ENCODE peak calls at places on chromosomes 7 and 10, in ten cellular contexts. One of them, this sample, is unnamed.

GRCh38 chr7:35797311-35797710 is 3.5 kb upstream of the SEPTIN7 start:
- DNase-seq in mesenchymal stem cell: no peak
- DNase-seq in fibroblast of lung: no peak
- DNase-seq in HepG2: no peak
- DNase-seq in GM23248: no peak
- DNase-seq in breast epithelium: no peak
- DNase-seq in neural progenitor cell: no peak
- DNase-seq in transverse colon: no peak
- DNase-seq in Caco-2: no peak
- DNase-seq in heart right ventricle: no peak
- DNase-seq in this sample: no peak

GRCh38 chr7:39621261-39621660 is 2.1 kb upstream of the RALA start:
- DNase-seq in heart right ventricle: no peak
- DNase-seq in breast epithelium: no peak
- DNase-seq in HepG2: no peak
- DNase-seq in neural progenitor cell: no peak
- DNase-seq in mesenchymal stem cell: peak; percentile 74
- DNase-seq in fibroblast of lung: peak; percentile 68
- DNase-seq in GM23248: peak; percentile 95
- DNase-seq in transverse colon: no peak
- DNase-seq in Caco-2: no peak
- DNase-seq in this sample: peak; percentile 54

GRCh38 chr10:71132321-71132810 is 80.0 kb upstream of the UNC5B start:
- DNase-seq in neural progenitor cell: no peak
- DNase-seq in GM23248: no peak
- DNase-seq in HepG2: no peak
- DNase-seq in breast epithelium: no peak
- DNase-seq in Caco-2: no peak
- DNase-seq in transverse colon: no peak
- DNase-seq in mesenchymal stem cell: no peak
- DNase-seq in heart right ventricle: no peak
- DNase-seq in fibroblast of lung: no peak
- DNase-seq in this sample: no peak

GRCh38 chr7:93837245-93837644 is 53.3 kb downstream of the TFPI2 start:
- DNase-seq in transverse colon: no peak
- DNase-seq in GM23248: no peak
- DNase-seq in HepG2: no peak
- DNase-seq in mesenchymal stem cell: no peak
- DNase-seq in breast epithelium: no peak
- DNase-seq in Caco-2: no peak
- DNase-seq in fibroblast of lung: no peak
- DNase-seq in neural progenitor cell: no peak
- DNase-seq in heart right ventricle: no peak
- DNase-seq in this sample: no peak

GRCh38 chr10:91575044-91575610 is 57.7 kb downstream of the PPP1R3C start:
- DNase-seq in HepG2: no peak
- DNase-seq in breast epithelium: no peak
- DNase-seq in neural progenitor cell: peak; percentile 15
- DNase-seq in GM23248: no peak
- DNase-seq in transverse colon: no peak
- DNase-seq in Caco-2: no peak
- DNase-seq in fibroblast of lung: peak; percentile 23
- DNase-seq in mesenchymal stem cell: no peak
- DNase-seq in heart right ventricle: no peak
- DNase-seq in this sample: no peak

GRCh38 chr10:97570789-97571536 is 1.6 kb upstream of the ANKRD2 start:
- DNase-seq in transverse colon: no peak
- DNase-seq in heart right ventricle: no peak
- DNase-seq in Caco-2: no peak
- DNase-seq in mesenchymal stem cell: no peak
- DNase-seq in fibroblast of lung: no peak
- DNase-seq in HepG2: no peak
- DNase-seq in breast epithelium: no peak
- DNase-seq in GM23248: no peak
- DNase-seq in neural progenitor cell: no peak
- DNase-seq in this sample: no peak

GRCh38 chr7:150970424-150970823 is 7.7 kb downstream of the KCNH2 start:
- DNase-seq in breast epithelium: no peak
- DNase-seq in HepG2: no peak
- DNase-seq in neural progenitor cell: no peak
- DNase-seq in transverse colon: no peak
- DNase-seq in GM23248: no peak
- DNase-seq in Caco-2: no peak
- DNase-seq in fibroblast of lung: no peak
- DNase-seq in mesenchymal stem cell: no peak
- DNase-seq in heart right ventricle: no peak
- DNase-seq in this sample: no peak

GRCh38 chr10:17228081-17229015 is at the start of gene VIM:
- DNase-seq in HepG2: no peak
- DNase-seq in Caco-2: peak; percentile 60
- DNase-seq in neural progenitor cell: peak; percentile 94
- DNase-seq in heart right ventricle: peak; percentile 89
- DNase-seq in fibroblast of lung: peak; percentile 98
- DNase-seq in transverse colon: peak; percentile 81
- DNase-seq in breast epithelium: peak; percentile 76
- DNase-seq in GM23248: peak; percentile 100
- DNase-seq in mesenchymal stem cell: peak; percentile 98
- DNase-seq in this sample: peak; percentile 98

GRCh38 chr7:2041496-2042367 is 191.0 kb downstream of the MAD1L1 start:
- DNase-seq in heart right ventricle: no peak
- DNase-seq in Caco-2: no peak
- DNase-seq in mesenchymal stem cell: no peak
- DNase-seq in fibroblast of lung: no peak
- DNase-seq in breast epithelium: no peak
- DNase-seq in HepG2: no peak
- DNase-seq in GM23248: no peak
- DNase-seq in transverse colon: no peak
- DNase-seq in neural progenitor cell: no peak
- DNase-seq in this sample: no peak

GRCh38 chr7:377069-378040 is 87.4 kb downstream of the FOXL3 start:
- DNase-seq in breast epithelium: peak; percentile 54
- DNase-seq in fibroblast of lung: no peak
- DNase-seq in GM23248: no peak
- DNase-seq in transverse colon: peak; percentile 8
- DNase-seq in mesenchymal stem cell: no peak
- DNase-seq in heart right ventricle: no peak
- DNase-seq in HepG2: no peak
- DNase-seq in Caco-2: no peak
- DNase-seq in neural progenitor cell: no peak
- DNase-seq in this sample: no peak

GRCh38 chr7:25653412-25653811 is 425.1 kb upstream of the NPVF start:
- DNase-seq in HepG2: no peak
- DNase-seq in breast epithelium: no peak
- DNase-seq in transverse colon: no peak
- DNase-seq in fibroblast of lung: no peak
- DNase-seq in GM23248: no peak
- DNase-seq in neural progenitor cell: no peak
- DNase-seq in heart right ventricle: no peak
- DNase-seq in Caco-2: no peak
- DNase-seq in mesenchymal stem cell: no peak
- DNase-seq in this sample: no peak

GRCh38 chr7:1227071-1227804 is 5.4 kb upstream of the UNCX start:
- DNase-seq in GM23248: no peak
- DNase-seq in Caco-2: no peak
- DNase-seq in fibroblast of lung: no peak
- DNase-seq in heart right ventricle: no peak
- DNase-seq in breast epithelium: no peak
- DNase-seq in HepG2: no peak
- DNase-seq in transverse colon: no peak
- DNase-seq in mesenchymal stem cell: no peak
- DNase-seq in neural progenitor cell: peak; percentile 64
- DNase-seq in this sample: no peak

GRCh38 chr10:69575164-69575722 is 2.0 kb upstream of the NEUROG3 start:
- DNase-seq in neural progenitor cell: no peak
- DNase-seq in breast epithelium: no peak
- DNase-seq in Caco-2: no peak
- DNase-seq in fibroblast of lung: no peak
- DNase-seq in GM23248: no peak
- DNase-seq in transverse colon: no peak
- DNase-seq in heart right ventricle: no peak
- DNase-seq in HepG2: no peak
- DNase-seq in mesenchymal stem cell: no peak
- DNase-seq in this sample: no peak

GRCh38 chr7:99625321-99625720 is 8.6 kb downstream of the ZSCAN25 start:
- DNase-seq in heart right ventricle: no peak
- DNase-seq in transverse colon: no peak
- DNase-seq in HepG2: no peak
- DNase-seq in GM23248: no peak
- DNase-seq in breast epithelium: no peak
- DNase-seq in fibroblast of lung: no peak
- DNase-seq in mesenchymal stem cell: no peak
- DNase-seq in Caco-2: no peak
- DNase-seq in neural progenitor cell: no peak
- DNase-seq in this sample: no peak
- H3K4me1 ChIP-seq in heart right ventricle: no peaks in the 10 kb centered on the region
- H3K4me1 ChIP-seq in transverse colon: no peaks in the 10 kb centered on the region
- H3K4me1 ChIP-seq in HepG2: no peaks in the 10 kb centered on the region
- H3K4me1 ChIP-seq in GM23248: no peaks in the 10 kb centered on the region
- H3K4me1 ChIP-seq in breast epithelium: no peaks in the 10 kb centered on the region
- H3K4me1 ChIP-seq in fibroblast of lung: no peaks in the 10 kb centered on the region
- H3K4me1 ChIP-seq in mesenchymal stem cell: no peaks in the 10 kb centered on the region
- H3K4me1 ChIP-seq in Caco-2: no peaks in the 10 kb centered on the region
- H3K4me1 ChIP-seq in neural progenitor cell: no peaks in the 10 kb centered on the region
- H3K4me1 ChIP-seq in this sample: no peaks in the 10 kb centered on the region

GRCh38 chr10:110568055-110568735 is 700 bp downstream of the SMC3 start:
- DNase-seq in breast epithelium: peak; percentile 56
- DNase-seq in mesenchymal stem cell: peak; percentile 46
- DNase-seq in transverse colon: peak; percentile 39
- DNase-seq in neural progenitor cell: peak; percentile 80
- DNase-seq in HepG2: peak; percentile 21
- DNase-seq in GM23248: peak; percentile 65
- DNase-seq in heart right ventricle: no peak
- DNase-seq in Caco-2: peak; percentile 56
- DNase-seq in fibroblast of lung: peak; percentile 16
- DNase-seq in this sample: peak; percentile 62

GRCh38 chr10:110569120-110569519 is 1.6 kb downstream of the SMC3 start:
- DNase-seq in heart right ventricle: no peak
- DNase-seq in fibroblast of lung: no peak
- DNase-seq in HepG2: no peak
- DNase-seq in GM23248: no peak
- DNase-seq in mesenchymal stem cell: no peak
- DNase-seq in transverse colon: no peak
- DNase-seq in breast epithelium: no peak
- DNase-seq in neural progenitor cell: no peak
- DNase-seq in Caco-2: no peak
- DNase-seq in this sample: no peak

GRCh38 chr10:110572862-110573261 is 5.4 kb downstream of the SMC3 start:
- DNase-seq in GM23248: no peak
- DNase-seq in transverse colon: no peak
- DNase-seq in mesenchymal stem cell: no peak
- DNase-seq in neural progenitor cell: no peak
- DNase-seq in breast epithelium: no peak
- DNase-seq in fibroblast of lung: no peak
- DNase-seq in Caco-2: no peak
- DNase-seq in HepG2: no peak
- DNase-seq in heart right ventricle: no peak
- DNase-seq in this sample: no peak

GRCh38 chr10:110569736-110570135 is 2.2 kb downstream of the SMC3 start:
- DNase-seq in GM23248: no peak
- DNase-seq in heart right ventricle: no peak
- DNase-seq in mesenchymal stem cell: no peak
- DNase-seq in fibroblast of lung: no peak
- DNase-seq in Caco-2: peak; percentile 34
- DNase-seq in neural progenitor cell: no peak
- DNase-seq in transverse colon: no peak
- DNase-seq in breast epithelium: no peak
- DNase-seq in HepG2: peak; percentile 89
- DNase-seq in this sample: no peak

GRCh38 chr10:110571093-110571743 is 3.7 kb downstream of the SMC3 start:
- DNase-seq in GM23248: no peak
- DNase-seq in transverse colon: no peak
- DNase-seq in neural progenitor cell: no peak
- DNase-seq in HepG2: no peak
- DNase-seq in fibroblast of lung: no peak
- DNase-seq in Caco-2: no peak
- DNase-seq in heart right ventricle: no peak
- DNase-seq in mesenchymal stem cell: no peak
- DNase-seq in breast epithelium: no peak
- DNase-seq in this sample: no peak
- H3K4me3 ChIP-seq in GM23248: no peak overlapping the region
- H3K4me3 ChIP-seq in transverse colon: no peak overlapping the region
- H3K4me3 ChIP-seq in neural progenitor cell: no peak overlapping the region
- H3K4me3 ChIP-seq in HepG2: no peak overlapping the region
- H3K4me3 ChIP-seq in fibroblast of lung: no peak overlapping the region
- H3K4me3 ChIP-seq in Caco-2: no peak overlapping the region
- H3K4me3 ChIP-seq in heart right ventricle: no peak overlapping the region
- H3K4me3 ChIP-seq in mesenchymal stem cell: no peak overlapping the region
- H3K4me3 ChIP-seq in breast epithelium: no peak overlapping the region
- H3K4me3 ChIP-seq in this sample: no peak overlapping the region

GRCh38 chr10:316390-316789 is 181.1 kb downstream of the ZMYND11 start:
- DNase-seq in Caco-2: no peak
- DNase-seq in fibroblast of lung: no peak
- DNase-seq in mesenchymal stem cell: no peak
- DNase-seq in transverse colon: no peak
- DNase-seq in GM23248: no peak
- DNase-seq in neural progenitor cell: no peak
- DNase-seq in breast epithelium: no peak
- DNase-seq in heart right ventricle: no peak
- DNase-seq in HepG2: no peak
- DNase-seq in this sample: no peak

GRCh38 chr10:317219-317868 is 182.1 kb downstream of the ZMYND11 start:
- DNase-seq in mesenchymal stem cell: peak; percentile 79
- DNase-seq in Caco-2: no peak
- DNase-seq in GM23248: peak; percentile 78
- DNase-seq in breast epithelium: no peak
- DNase-seq in HepG2: no peak
- DNase-seq in neural progenitor cell: no peak
- DNase-seq in heart right ventricle: peak; percentile 27
- DNase-seq in transverse colon: peak; percentile 17
- DNase-seq in fibroblast of lung: peak; percentile 98
- DNase-seq in this sample: peak; percentile 20

GRCh38 chr10:314871-315270 is 179.6 kb downstream of the ZMYND11 start:
- DNase-seq in HepG2: no peak
- DNase-seq in heart right ventricle: no peak
- DNase-seq in mesenchymal stem cell: peak; percentile 15
- DNase-seq in GM23248: no peak
- DNase-seq in neural progenitor cell: no peak
- DNase-seq in breast epithelium: no peak
- DNase-seq in fibroblast of lung: peak; percentile 51
- DNase-seq in transverse colon: no peak
- DNase-seq in Caco-2: no peak
- DNase-seq in this sample: no peak

GRCh38 chr10:311901-312665 is 176.8 kb downstream of the ZMYND11 start:
- DNase-seq in Caco-2: no peak
- DNase-seq in mesenchymal stem cell: no peak
- DNase-seq in heart right ventricle: no peak
- DNase-seq in transverse colon: no peak
- DNase-seq in neural progenitor cell: no peak
- DNase-seq in HepG2: no peak
- DNase-seq in fibroblast of lung: no peak
- DNase-seq in breast epithelium: no peak
- DNase-seq in GM23248: no peak
- DNase-seq in this sample: no peak

GRCh38 chr10:314381-314780 is 179.1 kb downstream of the ZMYND11 start:
- DNase-seq in neural progenitor cell: no peak
- DNase-seq in heart right ventricle: no peak
- DNase-seq in transverse colon: no peak
- DNase-seq in HepG2: no peak
- DNase-seq in mesenchymal stem cell: no peak
- DNase-seq in Caco-2: no peak
- DNase-seq in GM23248: no peak
- DNase-seq in fibroblast of lung: no peak
- DNase-seq in breast epithelium: no peak
- DNase-seq in this sample: no peak
- H3K4me1 ChIP-seq in neural progenitor cell: no peaks in the 10 kb centered on the region
- H3K4me1 ChIP-seq in heart right ventricle: peaks cover 19% of the 10 kb centered on the region
- H3K4me1 ChIP-seq in transverse colon: peaks cover 4% of the 10 kb centered on the region
- H3K4me1 ChIP-seq in HepG2: no peaks in the 10 kb centered on the region
- H3K4me1 ChIP-seq in mesenchymal stem cell: peaks cover 27% of the 10 kb centered on the region
- H3K4me1 ChIP-seq in Caco-2: no peaks in the 10 kb centered on the region
- H3K4me1 ChIP-seq in GM23248: peaks cover 6% of the 10 kb centered on the region
- H3K4me1 ChIP-seq in fibroblast of lung: peaks cover 17% of the 10 kb centered on the region
- H3K4me1 ChIP-seq in breast epithelium: no peaks in the 10 kb centered on the region
- H3K4me1 ChIP-seq in this sample: peaks cover 19% of the 10 kb centered on the region

GRCh38 chr10:89332092-89332633 is 4.4 kb downstream of the IFIT3 start:
- DNase-seq in breast epithelium: no peak
- DNase-seq in fibroblast of lung: peak; percentile 81
- DNase-seq in HepG2: peak; percentile 41
- DNase-seq in mesenchymal stem cell: peak; percentile 91
- DNase-seq in GM23248: peak; percentile 75
- DNase-seq in neural progenitor cell: no peak
- DNase-seq in Caco-2: peak; percentile 10
- DNase-seq in transverse colon: no peak
- DNase-seq in heart right ventricle: no peak
- DNase-seq in this sample: peak; percentile 84
- H3K4me3 ChIP-seq in breast epithelium: peak overlapping the region; percentile 62
- H3K4me3 ChIP-seq in fibroblast of lung: peak overlapping the region; percentile 58
- H3K4me3 ChIP-seq in HepG2: peak overlapping the region; percentile 55
- H3K4me3 ChIP-seq in mesenchymal stem cell: no peak overlapping the region
- H3K4me3 ChIP-seq in GM23248: peak overlapping the region; percentile 79
- H3K4me3 ChIP-seq in neural progenitor cell: no peak overlapping the region
- H3K4me3 ChIP-seq in Caco-2: peak overlapping the region; percentile 0
- H3K4me3 ChIP-seq in transverse colon: peak overlapping the region; percentile 21
- H3K4me3 ChIP-seq in heart right ventricle: peak overlapping the region; percentile 59
- H3K4me3 ChIP-seq in this sample: peak overlapping the region; percentile 83